ENCODE peak calls at places on chromosomes 2 and 18, in nine cellular contexts. One of them, this sample, is unnamed.
A peak's percentile ranks its signal among the peaks of the same experiment; 100 is the strongest.

GRCh38 chr2:66370824-66371223 is 64.1 kb upstream of the MEIS1 start:
- DNase-seq in stimulated activated naive CD8-positive, alpha-beta T cell treated with anti-CD3 and anti-CD28 coated beads, Interleukin-15, amount 100 ng/mL, for 72 hours: no peak
- DNase-seq in amygdala: no peak
- DNase-seq in ovary: no peak
- DNase-seq in AG04450: no peak
- DNase-seq in HAP-1: no peak
- DNase-seq in activated naive CD8-positive, alpha-beta T cell treated with anti-CD3 and anti-CD28 coated beads, Interleukin-2, amount 50 U/mL, for 24 hours: no peak
- DNase-seq in fibroblast of the conjunctiva: no peak
- DNase-seq in K562: no peak
- DNase-seq in this sample: no peak

GRCh38 chr2:134397146-134397896 is 143.4 kb downstream of the MGAT5 start:
- DNase-seq in stimulated activated naive CD8-positive, alpha-beta T cell treated with anti-CD3 and anti-CD28 coated beads, Interleukin-15, amount 100 ng/mL, for 72 hours: no peak
- DNase-seq in amygdala: no peak
- DNase-seq in ovary: no peak
- DNase-seq in AG04450: no peak
- DNase-seq in HAP-1: no peak
- DNase-seq in activated naive CD8-positive, alpha-beta T cell treated with anti-CD3 and anti-CD28 coated beads, Interleukin-2, amount 50 U/mL, for 24 hours: no peak
- DNase-seq in fibroblast of the conjunctiva: no peak
- DNase-seq in K562: no peak
- DNase-seq in this sample: no peak

GRCh38 chr2:166031054-166031453 is 77.5 kb upstream of the TTC21B start:
- DNase-seq in stimulated activated naive CD8-positive, alpha-beta T cell treated with anti-CD3 and anti-CD28 coated beads, Interleukin-15, amount 100 ng/mL, for 72 hours: no peak
- DNase-seq in amygdala: no peak
- DNase-seq in ovary: no peak
- DNase-seq in AG04450: no peak
- DNase-seq in HAP-1: no peak
- DNase-seq in activated naive CD8-positive, alpha-beta T cell treated with anti-CD3 and anti-CD28 coated beads, Interleukin-2, amount 50 U/mL, for 24 hours: no peak
- DNase-seq in fibroblast of the conjunctiva: no peak
- DNase-seq in K562: no peak
- DNase-seq in this sample: no peak

GRCh38 chr2:45170976-45171514 is 161.8 kb upstream of the SIX2 start:
- DNase-seq in stimulated activated naive CD8-positive, alpha-beta T cell treated with anti-CD3 and anti-CD28 coated beads, Interleukin-15, amount 100 ng/mL, for 72 hours: no peak
- DNase-seq in amygdala: no peak
- DNase-seq in ovary: no peak
- DNase-seq in AG04450: no peak
- DNase-seq in HAP-1: no peak
- DNase-seq in activated naive CD8-positive, alpha-beta T cell treated with anti-CD3 and anti-CD28 coated beads, Interleukin-2, amount 50 U/mL, for 24 hours: no peak
- DNase-seq in fibroblast of the conjunctiva: no peak
- DNase-seq in K562: no peak
- DNase-seq in this sample: no peak

GRCh38 chr2:163659224-163659623 is 76.6 kb downstream of the FIGN start:
- DNase-seq in stimulated activated naive CD8-positive, alpha-beta T cell treated with anti-CD3 and anti-CD28 coated beads, Interleukin-15, amount 100 ng/mL, for 72 hours: no peak
- DNase-seq in amygdala: no peak
- DNase-seq in ovary: no peak
- DNase-seq in AG04450: no peak
- DNase-seq in HAP-1: no peak
- DNase-seq in activated naive CD8-positive, alpha-beta T cell treated with anti-CD3 and anti-CD28 coated beads, Interleukin-2, amount 50 U/mL, for 24 hours: no peak
- DNase-seq in fibroblast of the conjunctiva: no peak
- DNase-seq in K562: no peak
- DNase-seq in this sample: no peak

GRCh38 chr2:36387258-36387916 is 31.8 kb downstream of the CRIM1 start:
- DNase-seq in stimulated activated naive CD8-positive, alpha-beta T cell treated with anti-CD3 and anti-CD28 coated beads, Interleukin-15, amount 100 ng/mL, for 72 hours: no peak
- DNase-seq in amygdala: no peak
- DNase-seq in ovary: no peak
- DNase-seq in AG04450: no peak
- DNase-seq in HAP-1: no peak
- DNase-seq in activated naive CD8-positive, alpha-beta T cell treated with anti-CD3 and anti-CD28 coated beads, Interleukin-2, amount 50 U/mL, for 24 hours: no peak
- DNase-seq in fibroblast of the conjunctiva: no peak
- DNase-seq in K562: no peak
- DNase-seq in this sample: no peak

GRCh38 chr2:105329561-105330495 is at the start of gene TGFBRAP1:
- DNase-seq in stimulated activated naive CD8-positive, alpha-beta T cell treated with anti-CD3 and anti-CD28 coated beads, Interleukin-15, amount 100 ng/mL, for 72 hours: peak; percentile 70
- DNase-seq in amygdala: no peak
- DNase-seq in ovary: peak; percentile 44
- DNase-seq in AG04450: no peak
- DNase-seq in HAP-1: peak; percentile 58
- DNase-seq in activated naive CD8-positive, alpha-beta T cell treated with anti-CD3 and anti-CD28 coated beads, Interleukin-2, amount 50 U/mL, for 24 hours: peak; percentile 57
- DNase-seq in fibroblast of the conjunctiva: no peak
- DNase-seq in K562: peak; percentile 80
- DNase-seq in this sample: peak; percentile 76

GRCh38 chr18:23887493-23887892 is 127.1 kb upstream of the TTC39C start:
- DNase-seq in stimulated activated naive CD8-positive, alpha-beta T cell treated with anti-CD3 and anti-CD28 coated beads, Interleukin-15, amount 100 ng/mL, for 72 hours: no peak
- DNase-seq in amygdala: no peak
- DNase-seq in ovary: peak; percentile 59
- DNase-seq in AG04450: no peak
- DNase-seq in HAP-1: no peak
- DNase-seq in activated naive CD8-positive, alpha-beta T cell treated with anti-CD3 and anti-CD28 coated beads, Interleukin-2, amount 50 U/mL, for 24 hours: no peak
- DNase-seq in fibroblast of the conjunctiva: no peak
- DNase-seq in K562: no peak
- DNase-seq in this sample: no peak

GRCh38 chr2:149808556-149808955 is 221.0 kb upstream of the MMADHC start:
- DNase-seq in stimulated activated naive CD8-positive, alpha-beta T cell treated with anti-CD3 and anti-CD28 coated beads, Interleukin-15, amount 100 ng/mL, for 72 hours: no peak
- DNase-seq in amygdala: no peak
- DNase-seq in ovary: no peak
- DNase-seq in AG04450: no peak
- DNase-seq in HAP-1: no peak
- DNase-seq in activated naive CD8-positive, alpha-beta T cell treated with anti-CD3 and anti-CD28 coated beads, Interleukin-2, amount 50 U/mL, for 24 hours: no peak
- DNase-seq in fibroblast of the conjunctiva: no peak
- DNase-seq in K562: no peak
- DNase-seq in this sample: no peak

GRCh38 chr2:16160281-16161084 is 220.1 kb downstream of the MYCN start:
- DNase-seq in stimulated activated naive CD8-positive, alpha-beta T cell treated with anti-CD3 and anti-CD28 coated beads, Interleukin-15, amount 100 ng/mL, for 72 hours: no peak
- DNase-seq in amygdala: no peak
- DNase-seq in ovary: no peak
- DNase-seq in AG04450: no peak
- DNase-seq in HAP-1: no peak
- DNase-seq in activated naive CD8-positive, alpha-beta T cell treated with anti-CD3 and anti-CD28 coated beads, Interleukin-2, amount 50 U/mL, for 24 hours: no peak
- DNase-seq in fibroblast of the conjunctiva: no peak
- DNase-seq in K562: no peak
- DNase-seq in this sample: no peak

GRCh38 chr2:199966405-199966804 is 11.0 kb downstream of the MAIP1 start:
- DNase-seq in stimulated activated naive CD8-positive, alpha-beta T cell treated with anti-CD3 and anti-CD28 coated beads, Interleukin-15, amount 100 ng/mL, for 72 hours: no peak
- DNase-seq in amygdala: no peak
- DNase-seq in ovary: no peak
- DNase-seq in AG04450: no peak
- DNase-seq in HAP-1: no peak
- DNase-seq in activated naive CD8-positive, alpha-beta T cell treated with anti-CD3 and anti-CD28 coated beads, Interleukin-2, amount 50 U/mL, for 24 hours: no peak
- DNase-seq in fibroblast of the conjunctiva: no peak
- DNase-seq in K562: no peak
- DNase-seq in this sample: no peak

GRCh38 chr2:1517786-1518500 is 104.7 kb downstream of the TPO start:
- DNase-seq in stimulated activated naive CD8-positive, alpha-beta T cell treated with anti-CD3 and anti-CD28 coated beads, Interleukin-15, amount 100 ng/mL, for 72 hours: no peak
- DNase-seq in amygdala: no peak
- DNase-seq in ovary: no peak
- DNase-seq in AG04450: no peak
- DNase-seq in HAP-1: no peak
- DNase-seq in activated naive CD8-positive, alpha-beta T cell treated with anti-CD3 and anti-CD28 coated beads, Interleukin-2, amount 50 U/mL, for 24 hours: no peak
- DNase-seq in fibroblast of the conjunctiva: no peak
- DNase-seq in K562: no peak
- DNase-seq in this sample: no peak

GRCh38 chr2:88711331-88711730 is 19.9 kb downstream of the RPIA start:
- DNase-seq in stimulated activated naive CD8-positive, alpha-beta T cell treated with anti-CD3 and anti-CD28 coated beads, Interleukin-15, amount 100 ng/mL, for 72 hours: no peak
- DNase-seq in amygdala: no peak
- DNase-seq in ovary: no peak
- DNase-seq in AG04450: no peak
- DNase-seq in HAP-1: no peak
- DNase-seq in activated naive CD8-positive, alpha-beta T cell treated with anti-CD3 and anti-CD28 coated beads, Interleukin-2, amount 50 U/mL, for 24 hours: no peak
- DNase-seq in fibroblast of the conjunctiva: no peak
- DNase-seq in K562: no peak
- DNase-seq in this sample: no peak

GRCh38 chr18:3402962-3403585 is 46.9 kb upstream of the TGIF1 start:
- DNase-seq in stimulated activated naive CD8-positive, alpha-beta T cell treated with anti-CD3 and anti-CD28 coated beads, Interleukin-15, amount 100 ng/mL, for 72 hours: no peak
- DNase-seq in amygdala: no peak
- DNase-seq in ovary: no peak
- DNase-seq in AG04450: no peak
- DNase-seq in HAP-1: no peak
- DNase-seq in activated naive CD8-positive, alpha-beta T cell treated with anti-CD3 and anti-CD28 coated beads, Interleukin-2, amount 50 U/mL, for 24 hours: no peak
- DNase-seq in fibroblast of the conjunctiva: no peak
- DNase-seq in K562: no peak
- DNase-seq in this sample: no peak

This sample was measured in germinal center.